ENCODE peak calls at places on chromosomes 11 and 22, in six cellular contexts. One of them, this sample, is unnamed. For H4K20me1 and H3K27me3, the result is how much of the 10 kb centered on the place peaks cover.

GRCh38 chr22:42317691-42318547 is 47.5 kb upstream of the TCF20 start:
- DNase-seq in neural progenitor cell: no peak
- DNase-seq in hepatocyte: no peak
- DNase-seq in endothelial cell of umbilical vein: no peak
- DNase-seq in mammary epithelial cell: peak
- DNase-seq in SK-N-SH: peak
- DNase-seq in this sample: no peak

GRCh38 chr22:35334010-35334409 is 34.3 kb downstream of the TOM1 start:
- DNase-seq in neural progenitor cell: no peak
- DNase-seq in hepatocyte: no peak
- DNase-seq in endothelial cell of umbilical vein: no peak
- DNase-seq in mammary epithelial cell: no peak
- DNase-seq in SK-N-SH: no peak
- DNase-seq in this sample: no peak

GRCh38 chr22:48570912-48571311 is 1256.8 kb downstream of the BRD1 start:
- DNase-seq in neural progenitor cell: no peak
- DNase-seq in hepatocyte: no peak
- DNase-seq in endothelial cell of umbilical vein: no peak
- DNase-seq in mammary epithelial cell: no peak
- DNase-seq in SK-N-SH: no peak
- DNase-seq in this sample: no peak

GRCh38 chr11:18634140-18635032 is at the start of gene SPTY2D1:
- DNase-seq in neural progenitor cell: peak
- DNase-seq in hepatocyte: peak
- DNase-seq in endothelial cell of umbilical vein: peak
- DNase-seq in mammary epithelial cell: peak
- DNase-seq in SK-N-SH: peak
- DNase-seq in this sample: peak

GRCh38 chr22:35611891-35612576 is 5.1 kb downstream of the MB start:
- DNase-seq in neural progenitor cell: no peak
- DNase-seq in hepatocyte: no peak
- DNase-seq in endothelial cell of umbilical vein: no peak
- DNase-seq in mammary epithelial cell: no peak
- DNase-seq in SK-N-SH: no peak
- DNase-seq in this sample: no peak

GRCh38 chr11:76250520-76251222 is 44.4 kb upstream of the WNT11 start:
- DNase-seq in neural progenitor cell: no peak
- DNase-seq in hepatocyte: no peak
- DNase-seq in endothelial cell of umbilical vein: no peak
- DNase-seq in mammary epithelial cell: no peak
- DNase-seq in SK-N-SH: no peak
- DNase-seq in this sample: no peak

GRCh38 chr11:126328444-126328843 is 24.6 kb downstream of the DCPS start:
- DNase-seq in neural progenitor cell: no peak
- DNase-seq in hepatocyte: no peak
- DNase-seq in endothelial cell of umbilical vein: no peak
- DNase-seq in mammary epithelial cell: no peak
- DNase-seq in SK-N-SH: no peak
- DNase-seq in this sample: no peak

GRCh38 chr22:49199224-49199623 is 628.4 kb downstream of the BRD1 start:
- DNase-seq in neural progenitor cell: no peak
- DNase-seq in hepatocyte: no peak
- DNase-seq in endothelial cell of umbilical vein: no peak
- DNase-seq in mammary epithelial cell: no peak
- DNase-seq in SK-N-SH: no peak
- DNase-seq in this sample: no peak

GRCh38 chr11:71301046-71301857 is 48.9 kb upstream of the SHANK2 start:
- DNase-seq in neural progenitor cell: no peak
- DNase-seq in hepatocyte: no peak
- DNase-seq in endothelial cell of umbilical vein: no peak
- DNase-seq in mammary epithelial cell: no peak
- DNase-seq in SK-N-SH: no peak
- DNase-seq in this sample: no peak

GRCh38 chr11:64245797-64246623 is 733 bp downstream of the PPP1R14B start:
- DNase-seq in neural progenitor cell: peak
- DNase-seq in hepatocyte: peak
- DNase-seq in endothelial cell of umbilical vein: peak
- DNase-seq in mammary epithelial cell: peak
- DNase-seq in SK-N-SH: peak
- DNase-seq in this sample: peak

GRCh38 chr11:114137054-114137453 is 77.5 kb downstream of the ZBTB16 start:
- DNase-seq in neural progenitor cell: no peak
- DNase-seq in hepatocyte: no peak
- DNase-seq in endothelial cell of umbilical vein: no peak
- DNase-seq in mammary epithelial cell: no peak
- DNase-seq in SK-N-SH: no peak
- DNase-seq in this sample: no peak

GRCh38 chr11:59756496-59756840 is 1.3 kb downstream of the STX3 start:
- DNase-seq in neural progenitor cell: no peak
- DNase-seq in hepatocyte: no peak
- DNase-seq in endothelial cell of umbilical vein: peak
- DNase-seq in mammary epithelial cell: peak
- DNase-seq in SK-N-SH: no peak
- DNase-seq in this sample: no peak

GRCh38 chr11:27694992-27695391 is 5.3 kb downstream of the BDNF start:
- DNase-seq in neural progenitor cell: peak
- DNase-seq in hepatocyte: peak
- DNase-seq in endothelial cell of umbilical vein: peak
- DNase-seq in mammary epithelial cell: no peak
- DNase-seq in SK-N-SH: peak
- DNase-seq in this sample: peak

GRCh38 chr22:38033522-38034277 is 23.5 kb upstream of the PICK1 start:
- DNase-seq in neural progenitor cell: peak
- DNase-seq in hepatocyte: no peak
- DNase-seq in endothelial cell of umbilical vein: no peak
- DNase-seq in mammary epithelial cell: no peak
- DNase-seq in SK-N-SH: no peak
- DNase-seq in this sample: no peak

GRCh38 chr11:133506023-133506422 is 26.3 kb downstream of the OPCML start:
- DNase-seq in neural progenitor cell: peak
- DNase-seq in hepatocyte: no peak
- DNase-seq in endothelial cell of umbilical vein: no peak
- DNase-seq in mammary epithelial cell: no peak
- DNase-seq in SK-N-SH: no peak
- DNase-seq in this sample: no peak

GRCh38 chr11:81792416-81792815 is 941.2 kb downstream of the FAM181B start:
- DNase-seq in neural progenitor cell: no peak
- DNase-seq in hepatocyte: no peak
- DNase-seq in endothelial cell of umbilical vein: no peak
- DNase-seq in mammary epithelial cell: no peak
- DNase-seq in SK-N-SH: no peak
- DNase-seq in this sample: no peak

GRCh38 chr22:27719535-27720227 is 81.9 kb downstream of the MN1 start:
- DNase-seq in neural progenitor cell: no peak
- DNase-seq in hepatocyte: no peak
- DNase-seq in endothelial cell of umbilical vein: no peak
- DNase-seq in mammary epithelial cell: peak
- DNase-seq in SK-N-SH: no peak
- DNase-seq in this sample: peak

GRCh38 chr11:123261345-123262106 is 66.5 kb upstream of the CLMP start:
- DNase-seq in neural progenitor cell: peak
- DNase-seq in hepatocyte: peak
- DNase-seq in endothelial cell of umbilical vein: peak
- DNase-seq in mammary epithelial cell: peak
- DNase-seq in SK-N-SH: peak
- DNase-seq in this sample: peak

GRCh38 chr22:50119768-50120251 is 30.0 kb downstream of the MOV10L1 start:
- DNase-seq in neural progenitor cell: no peak
- DNase-seq in hepatocyte: no peak
- DNase-seq in endothelial cell of umbilical vein: peak
- DNase-seq in mammary epithelial cell: no peak
- DNase-seq in SK-N-SH: no peak
- DNase-seq in this sample: peak

GRCh38 chr11:83092488-83093384 is 21.0 kb upstream of the RAB30 start:
- DNase-seq in neural progenitor cell: no peak
- DNase-seq in hepatocyte: peak
- DNase-seq in endothelial cell of umbilical vein: peak
- DNase-seq in mammary epithelial cell: peak
- DNase-seq in SK-N-SH: peak
- DNase-seq in this sample: peak

GRCh38 chr11:124108158-124108557 is 7.1 kb upstream of the VWA5A start:
- DNase-seq in neural progenitor cell: peak
- DNase-seq in hepatocyte: peak
- DNase-seq in endothelial cell of umbilical vein: peak
- DNase-seq in mammary epithelial cell: peak
- DNase-seq in SK-N-SH: no peak
- DNase-seq in this sample: peak

DNA sequence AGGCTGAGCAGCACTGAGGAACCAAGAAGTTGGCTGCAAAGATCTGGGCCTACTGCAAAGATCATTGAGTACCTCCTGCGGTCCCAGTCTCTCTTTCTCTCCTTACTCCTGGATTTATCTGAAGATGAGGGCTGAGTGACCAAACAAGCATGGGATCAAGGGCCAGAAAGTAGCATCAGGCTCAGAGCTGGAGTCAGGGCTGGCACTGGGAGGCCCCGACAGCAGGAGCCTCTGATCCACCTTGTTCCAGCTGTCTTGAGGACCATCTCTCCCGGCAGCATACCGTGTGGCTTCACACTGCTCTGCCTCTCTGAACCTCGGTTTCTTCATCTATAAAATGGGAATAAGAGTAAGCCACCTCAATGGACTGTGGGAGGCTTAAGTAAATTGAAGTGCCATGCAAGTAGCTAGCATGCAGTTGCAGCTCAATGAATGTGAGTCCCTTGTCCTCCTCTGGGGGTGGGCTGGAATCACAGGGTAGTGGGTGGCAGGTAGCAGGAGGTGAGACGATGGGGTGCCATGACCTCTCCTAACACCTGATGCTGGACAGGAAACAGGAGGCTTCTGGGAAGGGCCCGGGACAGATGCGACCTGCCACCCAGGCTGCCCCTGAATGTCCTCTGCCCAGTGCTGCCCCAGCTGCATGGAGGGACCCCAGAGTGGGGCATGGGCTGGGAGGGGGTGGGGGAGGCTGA is 52.5 kb upstream of the PRDM11 start:
- DNase-seq in neural progenitor cell: no peak
- DNase-seq in hepatocyte: no peak
- DNase-seq in endothelial cell of umbilical vein: no peak
- DNase-seq in mammary epithelial cell: no peak
- DNase-seq in SK-N-SH: no peak
- DNase-seq in this sample: no peak
- H3K27ac ChIP-seq in neural progenitor cell: no peak
- H3K27ac ChIP-seq in hepatocyte: no peak
- H3K27ac ChIP-seq in endothelial cell of umbilical vein: no peak
- H3K27ac ChIP-seq in mammary epithelial cell: no peak
- H3K27ac ChIP-seq in SK-N-SH: no peak
- H3K27ac ChIP-seq in this sample: peak

GRCh38 chr11:3155216-3155615 is 9.9 kb downstream of the OSBPL5 start:
- DNase-seq in neural progenitor cell: no peak
- DNase-seq in hepatocyte: no peak
- DNase-seq in endothelial cell of umbilical vein: no peak
- DNase-seq in mammary epithelial cell: no peak
- DNase-seq in SK-N-SH: no peak
- DNase-seq in this sample: no peak

GRCh38 chr11:3154001-3154599 is 11.0 kb downstream of the OSBPL5 start:
- DNase-seq in neural progenitor cell: no peak
- DNase-seq in hepatocyte: no peak
- DNase-seq in endothelial cell of umbilical vein: no peak
- DNase-seq in mammary epithelial cell: no peak
- DNase-seq in SK-N-SH: no peak
- DNase-seq in this sample: no peak

GRCh38 chr11:3156661-3157311 is 8.3 kb downstream of the OSBPL5 start:
- DNase-seq in neural progenitor cell: no peak
- DNase-seq in hepatocyte: no peak
- DNase-seq in endothelial cell of umbilical vein: no peak
- DNase-seq in mammary epithelial cell: no peak
- DNase-seq in SK-N-SH: no peak
- DNase-seq in this sample: no peak

GRCh38 chr11:3156282-3156660 is 8.8 kb downstream of the OSBPL5 start:
- DNase-seq in neural progenitor cell: no peak
- DNase-seq in hepatocyte: peak
- DNase-seq in endothelial cell of umbilical vein: no peak
- DNase-seq in mammary epithelial cell: no peak
- DNase-seq in SK-N-SH: no peak
- DNase-seq in this sample: peak

GRCh38 chr11:3155691-3156258 is 9.3 kb downstream of the OSBPL5 start:
- DNase-seq in neural progenitor cell: no peak
- DNase-seq in hepatocyte: no peak
- DNase-seq in endothelial cell of umbilical vein: no peak
- DNase-seq in mammary epithelial cell: no peak
- DNase-seq in SK-N-SH: peak
- DNase-seq in this sample: peak
- H4K20me1 ChIP-seq in neural progenitor cell: under half
- H4K20me1 ChIP-seq in hepatocyte: under half
- H4K20me1 ChIP-seq in endothelial cell of umbilical vein: under half
- H4K20me1 ChIP-seq in mammary epithelial cell: under half
- H4K20me1 ChIP-seq in SK-N-SH: half or more
- H4K20me1 ChIP-seq in this sample: under half

DNA sequence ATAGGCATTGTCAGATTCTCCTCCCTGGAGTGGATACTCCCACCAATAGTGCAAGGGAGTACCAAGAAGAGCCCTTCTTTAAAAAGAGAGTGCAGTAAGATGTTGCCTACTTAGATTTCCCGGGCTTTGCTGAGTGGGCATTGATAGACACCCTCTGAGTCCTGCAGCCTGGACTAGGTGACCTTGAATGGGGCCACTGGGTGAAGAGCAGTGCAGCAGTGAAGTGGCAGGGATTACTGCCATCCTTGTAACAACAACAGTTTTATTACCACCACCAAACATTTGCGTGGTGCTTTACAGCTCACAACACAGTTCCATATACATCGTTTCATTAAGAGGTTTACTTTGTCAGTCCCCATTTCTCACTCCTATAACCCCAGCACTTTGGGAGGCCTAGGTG is 59.4 kb downstream of the MICAL2 start:
- DNase-seq in neural progenitor cell: no peak
- DNase-seq in hepatocyte: no peak
- DNase-seq in endothelial cell of umbilical vein: no peak
- DNase-seq in mammary epithelial cell: no peak
- DNase-seq in SK-N-SH: no peak
- DNase-seq in this sample: no peak
- H3K27me3 ChIP-seq in neural progenitor cell: under half
- H3K27me3 ChIP-seq in hepatocyte: under half
- H3K27me3 ChIP-seq in endothelial cell of umbilical vein: under half
- H3K27me3 ChIP-seq in mammary epithelial cell: under half
- H3K27me3 ChIP-seq in SK-N-SH: under half
- H3K27me3 ChIP-seq in this sample: under half

DNA sequence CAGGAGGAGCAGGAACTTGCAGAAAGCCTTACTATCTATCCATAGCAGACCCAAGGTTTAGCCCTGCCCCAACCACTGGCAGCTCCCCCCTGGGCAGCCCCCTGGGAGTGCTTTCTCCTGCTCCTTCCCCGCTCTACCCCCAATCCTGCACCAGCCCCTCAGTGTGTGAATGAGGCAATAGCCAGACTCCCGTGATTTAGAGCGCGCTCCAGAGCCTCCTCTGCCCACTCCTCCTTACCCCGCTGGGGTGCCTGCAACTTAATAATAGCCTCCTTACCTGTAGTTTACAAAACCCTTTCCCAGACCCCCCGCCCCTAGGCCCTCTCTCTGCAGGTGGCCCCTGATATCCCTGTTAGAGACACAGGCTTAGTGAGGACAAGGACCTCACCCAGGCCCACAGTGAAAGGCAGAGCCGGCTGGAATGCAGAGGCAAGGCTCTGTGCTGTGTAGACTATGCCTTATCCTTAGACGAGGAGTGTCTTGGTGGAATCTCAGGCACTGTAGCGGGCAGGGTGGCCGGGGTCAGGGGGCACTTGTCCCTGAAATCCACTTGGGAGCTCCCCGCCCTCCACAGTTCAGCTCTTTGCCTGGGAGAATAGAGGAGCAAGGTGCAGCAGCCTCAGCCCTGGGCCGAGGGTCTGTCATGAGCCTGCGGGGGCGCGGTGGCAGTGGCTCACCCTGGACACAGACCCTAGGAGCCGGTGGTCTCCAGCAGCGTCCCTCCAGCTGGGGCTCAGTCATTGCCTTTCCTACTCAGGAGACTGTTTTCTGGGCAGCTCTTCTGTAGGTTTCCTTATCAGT is 4.3 kb upstream of the CARNS1 start:
- DNase-seq in neural progenitor cell: peak
- DNase-seq in hepatocyte: no peak
- DNase-seq in endothelial cell of umbilical vein: no peak
- DNase-seq in mammary epithelial cell: no peak
- DNase-seq in SK-N-SH: no peak
- DNase-seq in this sample: no peak
- H3K27ac ChIP-seq in neural progenitor cell: no peak
- H3K27ac ChIP-seq in hepatocyte: no peak
- H3K27ac ChIP-seq in endothelial cell of umbilical vein: no peak
- H3K27ac ChIP-seq in mammary epithelial cell: no peak
- H3K27ac ChIP-seq in SK-N-SH: no peak
- H3K27ac ChIP-seq in this sample: no peak